ENCODE peak calls at places on chromosomes 3 and 15, in eight cellular contexts. J, T, Q, P, K, E, H and N are unnamed samples.

GRCh38 chr15:64969401-64969800 is 20.3 kb downstream of the SPG21 start:
- DNase-seq in J (no peak), T (no peak), Q (no peak), P (no peak), K (no peak), E (no peak), H (no peak), N (no peak)

GRCh38 chr15:91469627-91470567 is 369.8 kb downstream of the SV2B start:
- DNase-seq in J (no peak), T (no peak), Q (no peak), P (no peak), K (no peak), E (no peak), H (peak; percentile 58), N (no peak)

GRCh38 chr3:39287859-39288221 is 8.0 kb upstream of the CX3CR1 start:
- DNase-seq in J (no peak), T (no peak), Q (no peak), P (no peak), K (no peak), E (no peak), H (no peak), N (no peak)

GRCh38 chr3:194423317-194423716 is 24.3 kb upstream of the GP5 start:
- DNase-seq in J (no peak), T (no peak), Q (no peak), P (no peak), K (no peak), E (no peak), H (no peak), N (no peak)

GRCh38 chr15:101558217-101558941 is 68.9 kb upstream of the PCSK6 start:
- DNase-seq in J (no peak), T (no peak), Q (no peak), P (no peak), K (no peak), E (no peak), H (no peak), N (no peak)

GRCh38 chr15:85706779-85707518 is 87.8 kb downstream of the KLHL25 start:
- DNase-seq in J (peak; percentile 96), T (no peak), Q (no peak), P (peak; percentile 67), K (no peak), E (no peak), H (no peak), N (peak; percentile 4)

GRCh38 chr15:47786371-47786770 is 69.1 kb downstream of the SEMA6D start:
- DNase-seq in J (no peak), T (no peak), Q (no peak), P (no peak), K (no peak), E (no peak), H (no peak), N (no peak)

GRCh38 chr3:49906004-49906860 is 2.6 kb upstream of the MST1R start:
- DNase-seq in J (peak; percentile 55), T (no peak), Q (peak; percentile 49), P (peak; percentile 57), K (peak; percentile 67), E (peak; percentile 65), H (peak; percentile 79), N (peak; percentile 19)

GRCh38 chr3:35448681-35449080 is 190.6 kb upstream of the ARPP21 start:
- DNase-seq in J (no peak), T (no peak), Q (no peak), P (no peak), K (no peak), E (no peak), H (no peak), N (no peak)

GRCh38 chr3:170414202-170414663 is 4.4 kb upstream of the CLDN11 start:
- DNase-seq in J (peak; percentile 98), T (no peak), Q (peak; percentile 40), P (peak; percentile 73), K (no peak), E (no peak), H (no peak), N (peak; percentile 88)

GRCh38 chr3:3089017-3089416 is 21.2 kb downstream of the IL5RA start:
- DNase-seq in J (no peak), T (no peak), Q (no peak), P (peak; percentile 79), K (no peak), E (no peak), H (no peak), N (no peak)

GRCh38 chr3:187621881-187622280 is 48.3 kb downstream of the SST start:
- DNase-seq in J (no peak), T (no peak), Q (no peak), P (no peak), K (no peak), E (no peak), H (no peak), N (no peak)

GRCh38 chr3:67646586-67647234 is 7.7 kb downstream of the SUCLG2 start:
- DNase-seq in J (peak; percentile 30), T (no peak), Q (no peak), P (no peak), K (no peak), E (no peak), H (no peak), N (no peak)

GRCh38 chr15:70613259-70613658 is 150.1 kb downstream of the UACA start:
- DNase-seq in J (no peak), T (no peak), Q (no peak), P (no peak), K (no peak), E (no peak), H (no peak), N (no peak)

GRCh38 chr15:32818758-32819405 is 101.1 kb downstream of the GREM1 start:
- DNase-seq in J (peak; percentile 93), T (no peak), Q (peak; percentile 47), P (no peak), K (no peak), E (no peak), H (no peak), N (peak; percentile 25)

GRCh38 chr15:57927091-57927631 is 138.3 kb downstream of the ALDH1A2 start:
- DNase-seq in J (no peak), T (no peak), Q (no peak), P (no peak), K (no peak), E (no peak), H (no peak), N (no peak)

GRCh38 chr3:122646146-122646988 is 34.3 kb upstream of the PARP14 start:
- DNase-seq in J (peak; percentile 33), T (no peak), Q (no peak), P (peak; percentile 50), K (no peak), E (no peak), H (no peak), N (no peak)

GRCh38 chr3:143668924-143669790 is 179.1 kb downstream of the SLC9A9 start:
- DNase-seq in J (no peak), T (no peak), Q (no peak), P (no peak), K (no peak), E (no peak), H (no peak), N (no peak)

GRCh38 chr15:44102675-44103254 is 92.3 kb downstream of the FRMD5 start:
- DNase-seq in J (peak; percentile 99), T (no peak), Q (no peak), P (no peak), K (no peak), E (no peak), H (no peak), N (peak; percentile 97)

GRCh38 chr3:184241447-184242296 is 7.1 kb downstream of the ALG3 start:
- DNase-seq in J (peak; percentile 36), T (no peak), Q (peak; percentile 28), P (peak; percentile 32), K (peak; percentile 80), E (no peak), H (peak; percentile 79), N (peak; percentile 4)

GRCh38 chr15:38885001-38885400 is 320.4 kb upstream of the RASGRP1 start:
- DNase-seq in J (peak; percentile 65), T (no peak), Q (no peak), P (no peak), K (no peak), E (no peak), H (no peak), N (peak; percentile 69)
- TF ChIP-seq CTCF in J (no peak), T (no peak), Q (no peak), P (no peak), K (no peak), E (no peak), H (no peak), N (no peak)

GRCh38 chr3:46861293-46861995 is 1.8 kb downstream of the MYL3 start:
- DNase-seq in J (no peak), T (no peak), Q (peak; percentile 1), P (peak; percentile 9), K (peak; percentile 15), E (no peak), H (peak; percentile 32), N (no peak)

GRCh38 chr3:46862689-46863020 is 589 bp downstream of the MYL3 start:
- DNase-seq in J (no peak), T (no peak), Q (no peak), P (no peak), K (peak; percentile 5), E (no peak), H (peak; percentile 21), N (no peak)

GRCh38 chr3:46858996-46859710 is 4.1 kb downstream of the MYL3 start:
- DNase-seq in J (no peak), T (no peak), Q (peak; percentile 18), P (no peak), K (peak; percentile 10), E (no peak), H (peak; percentile 26), N (no peak)

GRCh38 chr3:46861996-46862688 is 1.1 kb downstream of the MYL3 start:
- DNase-seq in J (no peak), T (no peak), Q (no peak), P (no peak), K (peak; percentile 3), E (no peak), H (peak; percentile 15), N (no peak)

GRCh38 chr3:46860381-46861292 is 2.6 kb downstream of the MYL3 start:
- DNase-seq in J (no peak), T (no peak), Q (peak; percentile 61), P (peak; percentile 44), K (peak; percentile 66), E (no peak), H (peak; percentile 50), N (no peak)
- TF ChIP-seq CTCF in J (peak; percentile 36), T (peak; percentile 65), Q (peak; percentile 58), P (peak; percentile 74), K (peak; percentile 62), E (peak; percentile 11), H (no peak), N (peak; percentile 78)

GRCh38 chr3:126103121-126104027 is 19.4 kb upstream of the SLC41A3 start:
- DNase-seq in J (no peak), T (peak; percentile 8), Q (no peak), P (peak; percentile 22), K (no peak), E (no peak), H (no peak), N (no peak)
- TF ChIP-seq CTCF in J (no peak), T (peak; percentile 29), Q (no peak), P (peak; percentile 49), K (no peak), E (no peak), H (no peak), N (no peak)

DNA sequence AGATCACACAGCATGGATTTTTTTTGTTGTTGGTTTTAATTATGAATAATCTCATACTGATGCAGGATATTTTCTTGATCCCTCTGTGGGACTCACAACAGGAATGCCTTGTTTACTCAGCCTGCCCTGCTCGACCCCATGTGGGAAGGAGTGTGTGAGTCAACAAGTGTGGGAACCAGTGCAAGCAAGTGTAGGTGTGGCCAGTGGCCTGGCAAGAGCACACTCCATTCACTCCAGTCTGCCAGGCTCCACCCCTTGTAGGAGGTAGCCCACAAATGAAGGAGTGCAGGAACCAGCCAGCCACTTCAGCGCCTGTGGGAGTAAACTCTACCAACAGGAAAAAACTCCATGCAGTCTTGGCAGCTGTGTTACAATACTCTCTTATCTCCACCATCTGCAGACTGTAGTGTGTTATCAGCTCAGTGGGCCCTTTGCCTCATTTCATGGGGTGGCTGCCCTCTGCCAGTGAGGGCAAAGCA is 393.6 kb downstream of the OTOL1 start:
- DNase-seq in J (peak; percentile 90), T (no peak), Q (peak; percentile 6), P (no peak), K (no peak), E (no peak), H (no peak), N (peak; percentile 97)
- TF ChIP-seq CTCF in J (no peak), T (no peak), Q (no peak), P (no peak), K (no peak), E (no peak), H (no peak), N (no peak)